ENCODE peak calls at places on chromosomes 6 and 20, in five cellular contexts. D is brain microvascular endothelial cell, U is pancreas, E is breast epithelium, N is HepG2. G is an unnamed sample.

GRCh38 chr6:149320745-149321240 is 3.3 kb downstream of the TAB2 start:
- DNase-seq in N (no peak), E (no peak), D (no peak), U (no peak), G (no peak)

GRCh38 chr6:20704325-20704724 is 170.1 kb downstream of the CDKAL1 start:
- DNase-seq in U (no peak), E (no peak), N (no peak), D (no peak), G (no peak)

GRCh38 chr20:61502433-61502832 is 250.4 kb downstream of the CDH4 start:
- DNase-seq in U (no peak), D (no peak), E (no peak), N (no peak), G (no peak)

GRCh38 chr6:47438481-47439347 is 38.9 kb upstream of the CD2AP start:
- DNase-seq in D (no peak), U (no peak), E (no peak), N (no peak), G (no peak)

GRCh38 chr6:12950879-12951814 is 234.6 kb downstream of the PHACTR1 start:
- DNase-seq in U (no peak), D (no peak), E (no peak), N (no peak), G (no peak)

GRCh38 chr20:16671753-16672152 is 58.1 kb upstream of the SNRPB2 start:
- DNase-seq in D (no peak), E (no peak), N (no peak), U (no peak), G (no peak)

GRCh38 chr6:108714012-108714773 is 134.0 kb upstream of the ARMC2 start:
- DNase-seq in N (no peak), U (no peak), D (peak), E (no peak), G (no peak)

GRCh38 chr6:110656492-110656891 is 158.8 kb downstream of the CDK19 start:
- DNase-seq in N (peak), E (no peak), U (no peak), D (no peak), G (no peak)

GRCh38 chr6:169250660-169251059 is 3.0 kb downstream of the THBS2 start:
- DNase-seq in U (no peak), N (no peak), E (no peak), D (peak), G (peak)

GRCh38 chr6:112877134-112878100 is 530.3 kb downstream of the RFPL4B start:
- DNase-seq in E (no peak), U (no peak), N (no peak), D (peak), G (no peak)

GRCh38 chr6:4253604-4254211 is 118.3 kb upstream of the ECI2 start:
- DNase-seq in N (peak), U (peak), E (no peak), D (peak), G (no peak)

GRCh38 chr6:139030539-139030938 is 2.0 kb downstream of the ABRACL start:
- DNase-seq in N (no peak), E (no peak), U (no peak), D (no peak), G (no peak)
- H3K27ac ChIP-seq in N (no peak), E (no peak), U (no peak), D (no peak), G (no peak)

GRCh38 chr6:15622045-15622750 is 40.6 kb downstream of the DTNBP1 start:
- DNase-seq in D (no peak), N (no peak), E (no peak), U (no peak), G (no peak)
- H3K27ac ChIP-seq in D (no peak), N (no peak), E (no peak), U (peak), G (peak)

GRCh38 chr6:45951771-45952529 is 63.7 kb downstream of the CLIC5 start:
- DNase-seq in E (no peak), U (no peak), D (no peak), N (no peak), G (no peak)

GRCh38 chr6:45952546-45952945 is 63.1 kb downstream of the CLIC5 start:
- DNase-seq in E (no peak), U (no peak), N (no peak), D (no peak), G (no peak)

GRCh38 chr6:45947807-45948206 is 67.9 kb downstream of the CLIC5 start:
- DNase-seq in N (no peak), D (no peak), E (no peak), U (no peak), G (no peak)

GRCh38 chr6:45949256-45949655 is 66.4 kb downstream of the CLIC5 start:
- DNase-seq in N (no peak), D (no peak), U (no peak), E (no peak), G (no peak)

GRCh38 chr6:45951291-45951690 is 64.4 kb downstream of the CLIC5 start:
- DNase-seq in E (no peak), D (no peak), N (no peak), U (no peak), G (no peak)
- H3K27ac ChIP-seq in E (no peak), D (no peak), N (no peak), U (no peak), G (no peak)

DNA sequence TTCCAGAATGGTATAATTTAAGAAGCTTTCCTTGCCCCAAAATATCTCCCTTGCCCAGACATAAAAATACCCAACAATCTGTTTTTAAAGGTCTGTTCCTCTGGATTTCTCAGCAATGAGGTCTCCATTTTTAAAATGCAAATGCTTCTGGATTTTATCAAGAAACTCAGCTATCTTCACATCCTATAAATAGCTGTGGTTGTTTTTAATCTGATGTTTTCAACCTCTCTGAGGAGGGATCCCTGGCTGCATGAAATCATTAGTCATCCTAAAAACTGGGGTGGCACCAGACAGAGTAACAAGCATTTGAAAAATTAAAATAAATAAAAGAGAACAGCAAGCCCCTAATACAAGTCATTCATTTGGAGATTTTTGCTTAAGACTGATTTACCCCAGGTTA is 168.5 kb upstream of the ID4 start:
- DNase-seq in N (no peak), U (no peak), D (peak), E (no peak), G (no peak)
- H3K27ac ChIP-seq in N (no peak), U (no peak), D (no peak), E (no peak), G (no peak)

GRCh38 chr6:156960525-156960924 is 183.3 kb downstream of the ARID1B start:
- DNase-seq in E (no peak), U (no peak), D (no peak), N (no peak), G (no peak)

GRCh38 chr6:156967852-156968251 is 190.7 kb downstream of the ARID1B start:
- DNase-seq in E (no peak), D (no peak), U (no peak), N (no peak), G (no peak)

GRCh38 chr6:156969233-156969632 is 192.1 kb downstream of the ARID1B start:
- DNase-seq in U (no peak), E (no peak), D (no peak), N (no peak), G (no peak)

GRCh38 chr6:156961282-156961892 is 184.2 kb downstream of the ARID1B start:
- DNase-seq in U (no peak), E (no peak), D (no peak), N (no peak), G (no peak)

DNA sequence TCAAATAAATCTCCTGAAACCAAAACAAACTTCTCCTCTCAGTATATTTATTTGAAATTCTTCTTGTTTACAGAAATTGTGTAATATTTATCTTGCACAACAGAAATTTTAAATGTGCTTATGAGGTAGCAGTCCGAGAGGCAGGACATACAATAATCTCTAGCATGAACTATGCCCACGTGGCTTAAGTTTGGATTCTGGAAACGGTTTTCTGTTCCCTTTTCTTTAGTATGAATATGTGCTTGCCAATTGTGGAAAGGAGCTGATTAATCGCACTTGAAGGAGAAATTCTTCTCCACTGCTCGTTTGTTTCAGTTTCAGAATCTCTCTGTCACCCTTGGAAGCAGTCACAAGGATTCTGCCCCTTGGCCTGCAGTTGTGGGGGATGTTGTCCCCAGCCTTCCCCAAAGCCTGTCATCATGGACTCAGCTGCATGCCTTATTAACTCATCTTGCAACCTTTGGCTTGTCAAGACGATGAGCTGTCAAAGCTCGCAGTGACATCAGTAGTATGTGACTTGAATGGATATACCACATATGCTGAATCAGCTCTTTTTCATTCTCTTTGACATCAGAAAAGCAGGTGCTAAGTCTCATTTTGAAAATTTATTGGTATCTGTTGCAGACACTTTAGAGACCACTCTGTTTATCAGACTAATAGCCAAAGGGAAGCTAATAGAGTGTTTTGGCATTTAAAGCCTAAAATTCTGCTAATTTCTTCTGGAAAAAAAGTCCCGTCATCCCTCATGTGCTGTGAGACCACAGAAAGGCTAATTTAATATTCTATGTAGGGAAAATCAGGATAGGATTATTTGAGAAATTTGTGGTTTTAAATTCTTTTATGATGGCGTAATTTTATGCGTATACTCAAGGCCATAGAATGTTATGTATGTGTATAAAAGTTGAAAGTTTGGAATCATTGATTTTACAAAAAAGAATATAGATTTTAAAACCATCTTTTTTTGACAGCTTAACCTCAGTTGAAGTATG is 186.8 kb downstream of the ARID1B start:
- DNase-seq in D (peak), U (no peak), N (peak), E (no peak), G (peak)
- H3K27ac ChIP-seq in D (peak), U (no peak), N (peak), E (peak), G (peak)

GRCh38 chr6:34671362-34671761 is 25.2 kb downstream of the ILRUN start:
- DNase-seq in E (no peak), N (no peak), U (no peak), D (no peak), G (no peak)
- H3K27ac ChIP-seq in E (peak), N (peak), U (no peak), D (no peak), G (no peak)

DNA sequence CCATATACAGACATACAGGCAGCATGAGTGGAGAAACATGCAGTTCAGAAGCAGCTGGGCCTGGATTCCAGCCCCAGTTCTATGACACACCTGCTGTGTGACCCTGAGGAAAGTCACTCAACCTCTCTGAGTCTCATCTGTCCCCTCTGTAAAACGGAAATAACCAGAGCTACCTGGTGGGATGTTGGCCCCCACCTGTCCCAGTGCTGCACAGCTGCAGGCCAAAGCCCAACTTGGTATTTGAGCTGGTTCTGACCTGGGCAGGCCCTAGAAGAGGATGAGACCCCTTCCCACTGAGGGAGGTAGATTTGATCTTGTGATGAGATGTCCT is 55.5 kb downstream of the PPP1R16B start:
- DNase-seq in E (no peak), D (no peak), N (no peak), U (no peak), G (no peak)
- H3K27ac ChIP-seq in E (no peak), D (no peak), N (no peak), U (no peak), G (no peak)

GRCh38 chr6:158070513-158070912 is 88.8 kb downstream of the SYNJ2 start:
- DNase-seq in E (no peak), D (no peak), N (no peak), U (no peak), G (no peak)

GRCh38 chr6:158068893-158069799 is 87.5 kb downstream of the SYNJ2 start:
- DNase-seq in E (peak), U (no peak), D (peak), N (no peak), G (no peak)

GRCh38 chr6:158068156-158068892 is 86.7 kb downstream of the SYNJ2 start:
- DNase-seq in D (no peak), U (no peak), N (no peak), E (no peak), G (no peak)

GRCh38 chr6:158071121-158072082 is 89.7 kb downstream of the SYNJ2 start:
- DNase-seq in D (no peak), E (no peak), U (no peak), N (no peak), G (no peak)

GRCh38 chr6:158069800-158070195 is 88.1 kb downstream of the SYNJ2 start:
- DNase-seq in N (no peak), E (no peak), D (peak), U (no peak), G (no peak)
- H3K27ac ChIP-seq in N (no peak), E (peak), D (peak), U (no peak), G (peak)